ENCODE peak calls at places on chromosomes 6 and 20, in nine cellular contexts. Q is nucleus accumbens; K is stimulated activated CD4-positive, alpha-beta T cell treated with anti-CD3 and anti-CD28 coated beads, Interleukin-2, amount 100 ng/mL, for 48 hours; T is HTR-8/SVneo; P is AG20443; I is Daoy; H is globus pallidus; Y is stromal cell of bone marrow; G is HFFc6. O is an unnamed sample.

GRCh38 chr6:51600514-51600913 is 486.9 kb downstream of the PKHD1 start:
- DNase-seq in Q (no peak), K (no peak), T (no peak), P (no peak), I (no peak), H (no peak), Y (no peak), G (no peak), O (no peak)

GRCh38 chr20:62236674-62236996 is 1.7 kb upstream of the OSBPL2 start:
- DNase-seq in Q (no peak), K (no peak), T (no peak), P (no peak), I (no peak), H (no peak), Y (no peak), G (no peak), O (peak)

GRCh38 chr6:26388014-26388413 is 5.1 kb downstream of the BTN2A2 start:
- DNase-seq in Q (no peak), K (no peak), T (no peak), P (peak), I (peak), H (no peak), Y (no peak), G (no peak), O (no peak)

GRCh38 chr20:23078994-23079364 is 7.1 kb downstream of the CD93 start:
- DNase-seq in Q (no peak), K (no peak), T (no peak), P (no peak), I (no peak), H (no peak), Y (no peak), G (no peak), O (peak)

GRCh38 chr6:130970839-130971410 is 92.1 kb downstream of the EPB41L2 start:
- DNase-seq in Q (no peak), K (no peak), T (no peak), P (no peak), I (peak), H (no peak), Y (no peak), G (no peak), O (no peak)

GRCh38 chr20:22339091-22339881 is 245.1 kb downstream of the FOXA2 start:
- DNase-seq in Q (no peak), K (peak), T (peak), P (peak), I (peak), H (peak), Y (peak), G (peak), O (peak)

GRCh38 chr6:42028234-42029061 is 21.9 kb upstream of the TAF8 start:
- DNase-seq in Q (no peak), K (no peak), T (peak), P (peak), I (peak), H (no peak), Y (no peak), G (no peak), O (no peak)

GRCh38 chr6:75296811-75297779 is 12.5 kb upstream of the TMEM30A start:
- DNase-seq in Q (no peak), K (no peak), T (no peak), P (peak), I (peak), H (peak), Y (peak), G (peak), O (no peak)

GRCh38 chr6:93416575-93417420 is 2.6 kb downstream of the EPHA7 start:
- DNase-seq in Q (peak), K (no peak), T (no peak), P (peak), I (peak), H (peak), Y (no peak), G (no peak), O (peak)

GRCh38 chr6:156791261-156791850 is 14.2 kb downstream of the ARID1B start:
- DNase-seq in Q (no peak), K (no peak), T (no peak), P (no peak), I (peak), H (no peak), Y (no peak), G (no peak), O (no peak)

GRCh38 chr20:38617011-38617829 is 15.6 kb downstream of the ARHGAP40 start:
- DNase-seq in Q (no peak), K (no peak), T (peak), P (peak), I (peak), H (no peak), Y (no peak), G (peak), O (peak)

O was measured in WTC11.